ENCODE peak calls at places on chromosomes 1 and 21, in five cellular contexts. S is psoas muscle; D is CD4-positive, alpha-beta T cell; A is RWPE2; V is fibroblast of lung. F is an unnamed sample.
A peak's percentile ranks its signal among the peaks of the same experiment; 100 is the strongest.

GRCh38 chr1:87194271-87194774 is 134.4 kb upstream of the LMO4 start:
- DNase-seq in S (no peak), A (no peak), V (no peak), D (no peak), F (no peak)

GRCh38 chr1:16167331-16168143 is 11.7 kb upstream of the EPHA2 start:
- DNase-seq in S (no peak), A (peak; percentile 73), V (no peak), D (peak; percentile 47), F (peak; percentile 68)

GRCh38 chr1:48777219-48777895 is 666 bp upstream of the BEND5 start:
- DNase-seq in D (no peak), A (no peak), V (no peak), S (no peak), F (no peak)

GRCh38 chr21:36965720-36966065 is 776 bp downstream of the HLCS start:
- DNase-seq in A (no peak), V (no peak), S (no peak), D (no peak), F (no peak)

GRCh38 chr1:100719490-100719889 is at the start of gene VCAM1:
- DNase-seq in A (no peak), D (no peak), S (no peak), V (no peak), F (no peak)

GRCh38 chr1:204457665-204458064 is 36.9 kb downstream of the PIK3C2B start:
- DNase-seq in A (no peak), S (no peak), D (no peak), V (no peak), F (no peak)

GRCh38 chr1:53182111-53182593 is 14.5 kb upstream of the CPT2 start:
- DNase-seq in A (no peak), V (peak; percentile 80), S (peak; percentile 88), D (peak; percentile 70), F (peak; percentile 79)

GRCh38 chr1:198480876-198481275 is 59.6 kb downstream of the ATP6V1G3 start:
- DNase-seq in D (no peak), A (no peak), S (no peak), V (no peak), F (no peak)

GRCh38 chr1:58572691-58573090 is 4.4 kb downstream of the TACSTD2 start:
- DNase-seq in D (no peak), V (no peak), S (no peak), A (peak; percentile 85), F (peak; percentile 79)

GRCh38 chr1:116916533-116917460 is 7.1 kb downstream of the PTGFRN start:
- DNase-seq in V (no peak), A (no peak), S (no peak), D (no peak), F (no peak)

GRCh38 chr1:40914927-40915569 is 52.9 kb upstream of the CITED4 start:
- DNase-seq in V (no peak), D (no peak), S (no peak), A (no peak), F (no peak)

GRCh38 chr21:36765229-36765628 is 66.3 kb downstream of the SIM2 start:
- DNase-seq in D (no peak), A (no peak), S (no peak), V (no peak), F (no peak)

GRCh38 chr1:155011437-155011907 is 8.9 kb downstream of the ZBTB7B start:
- DNase-seq in S (no peak), V (no peak), D (no peak), A (peak; percentile 48), F (no peak)
- TF ChIP-seq CTCF in S (no peak), V (no peak), D (no peak), A (no peak), F (no peak)

GRCh38 chr1:11335417-11336070 is 62.5 kb downstream of the UBIAD1 start:
- DNase-seq in V (no peak), S (no peak), D (no peak), A (no peak), F (no peak)

GRCh38 chr1:11340248-11340632 is 67.2 kb downstream of the UBIAD1 start:
- DNase-seq in S (no peak), V (no peak), A (no peak), D (no peak), F (no peak)

GRCh38 chr1:11339346-11340247 is 66.6 kb downstream of the UBIAD1 start:
- DNase-seq in S (peak; percentile 93), A (no peak), V (no peak), D (no peak), F (peak; percentile 48)

GRCh38 chr1:11337536-11338350 is 64.7 kb downstream of the UBIAD1 start:
- DNase-seq in A (no peak), V (peak; percentile 12), D (peak; percentile 63), S (peak; percentile 76), F (no peak)

GRCh38 chr1:11338351-11338809 is 65.4 kb downstream of the UBIAD1 start:
- DNase-seq in A (no peak), V (no peak), D (no peak), S (no peak), F (no peak)
- H3K27me3 ChIP-seq in A (no peaks in the 10 kb centered on the region), V (peaks cover 15% of the 10 kb centered on the region), D (no peaks in the 10 kb centered on the region), S (no peaks in the 10 kb centered on the region), F (peaks cover 4% of the 10 kb centered on the region)

DNA sequence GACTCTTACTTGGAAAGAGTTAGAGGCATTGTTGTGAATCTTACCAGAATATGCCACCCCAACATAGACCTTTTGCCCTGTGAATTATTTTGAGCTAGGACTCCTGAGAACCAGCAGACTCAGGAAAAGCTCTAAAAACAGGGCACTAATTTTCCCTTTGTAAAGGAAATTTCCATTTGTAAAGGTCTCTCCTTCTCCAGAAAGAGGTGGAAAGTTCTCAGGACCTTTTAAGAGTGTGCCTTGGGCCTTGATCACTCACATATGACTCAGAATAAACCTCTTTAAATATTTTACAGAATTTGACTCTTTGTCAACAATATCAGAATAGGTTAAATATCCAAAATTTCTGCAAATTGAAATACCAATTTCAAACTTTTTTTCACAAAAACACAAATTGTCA is 721.8 kb upstream of the NCAM2 start:
- DNase-seq in D (no peak), V (no peak), S (no peak), A (no peak), F (no peak)
- H3K9me3 ChIP-seq in D (no peaks in the 10 kb centered on the region), V (no peaks in the 10 kb centered on the region), S (no peaks in the 10 kb centered on the region), A (no peaks in the 10 kb centered on the region), F (no peaks in the 10 kb centered on the region)

DNA sequence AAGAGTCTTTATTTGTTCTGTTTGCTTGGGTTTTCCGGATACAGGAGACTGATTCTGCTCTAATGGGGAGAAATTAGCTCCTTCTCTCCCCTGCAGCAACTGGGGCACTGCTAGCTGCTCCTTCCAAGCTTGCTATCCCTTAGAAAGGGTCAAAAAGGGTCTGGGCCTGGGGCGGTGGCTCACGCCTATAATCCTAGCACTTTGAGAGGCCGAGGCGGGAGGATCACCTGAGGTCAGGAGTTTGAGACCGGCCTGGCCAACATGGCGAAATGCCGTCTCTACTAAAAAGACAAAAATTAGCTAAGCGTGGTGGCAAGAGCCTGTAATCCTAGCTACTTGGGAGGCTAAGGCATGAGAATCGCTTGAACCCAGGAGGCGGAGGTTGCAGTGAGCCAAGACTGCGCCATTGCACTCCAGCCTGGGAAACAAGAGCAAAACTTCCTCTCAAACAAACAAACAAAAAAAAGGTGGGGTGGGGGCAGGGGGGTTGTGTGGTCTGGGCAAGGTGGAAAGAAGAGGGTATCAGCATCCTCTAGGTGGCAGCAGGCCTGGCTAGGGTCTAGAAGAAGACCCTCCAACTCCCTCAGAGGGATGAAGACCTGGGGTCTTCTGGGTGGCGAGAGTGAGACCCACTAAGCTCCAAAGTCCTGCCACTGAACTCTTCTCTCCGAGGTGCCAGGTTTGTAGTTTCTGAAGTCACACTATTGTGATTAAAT is 15.4 kb upstream of the TBX15 start:
- DNase-seq in D (no peak), A (no peak), S (no peak), V (no peak), F (no peak)
- TF ChIP-seq CTCF in D (no peak), A (no peak), S (no peak), V (no peak), F (no peak)